ENCODE peak calls at places on chromosomes 6 and 20, in seven cellular contexts. Y is Panc1, U is suprapubic skin, B is pancreas, S is fibroblast of lung, E is left ventricle myocardium inferior, O is HCT116. Q is an unnamed sample.

GRCh38 chr6:45714795-45715507 is 300.7 kb downstream of the CLIC5 start:
- DNase-seq in O (peak; percentile 73), S (peak; percentile 92), B (peak; percentile 31), Y (peak; percentile 82), U (no peak), E (no peak), Q (no peak)

GRCh38 chr6:52724406-52725121 is 38.7 kb downstream of the GSTA2 start:
- DNase-seq in Y (peak; percentile 25), E (peak; percentile 72), S (peak; percentile 75), U (peak; percentile 83), O (peak; percentile 63), B (peak; percentile 85), Q (no peak)

GRCh38 chr6:73802366-73802765 is 106.4 kb downstream of the CD109 start:
- DNase-seq in O (no peak), Y (no peak), E (no peak), S (no peak), U (no peak), B (no peak), Q (no peak)

GRCh38 chr6:155561262-155561970 is 105.8 kb upstream of the NOX3 start:
- DNase-seq in O (no peak), S (peak; percentile 59), U (no peak), E (no peak), B (no peak), Y (no peak), Q (no peak)

GRCh38 chr6:52620906-52621190 is 44.0 kb upstream of the TRAM2 start:
- DNase-seq in B (no peak), U (no peak), S (no peak), O (no peak), E (no peak), Y (no peak), Q (no peak)

GRCh38 chr6:111087106-111087835 is at the start of gene SLC16A10:
- DNase-seq in U (no peak), Y (no peak), B (peak; percentile 91), S (no peak), O (peak; percentile 39), E (peak; percentile 79), Q (no peak)

GRCh38 chr6:160967833-160968232 is 23.7 kb upstream of the MAP3K4 start:
- DNase-seq in U (no peak), O (no peak), S (no peak), E (no peak), Y (no peak), B (no peak), Q (no peak)

GRCh38 chr6:61868507-61869080 is 417.4 kb downstream of the KHDRBS2 start:
- DNase-seq in Y (no peak), S (no peak), U (no peak), O (no peak), B (no peak), E (no peak), Q (no peak)

GRCh38 chr6:153167026-153167891 is 36.2 kb upstream of the RGS17 start:
- DNase-seq in O (peak; percentile 82), S (peak; percentile 93), E (no peak), U (no peak), Y (peak; percentile 81), B (no peak), Q (peak; percentile 36)

GRCh38 chr6:32785781-32786533 is 22.6 kb upstream of the HLA-DQB2 start:
- DNase-seq in U (no peak), O (peak; percentile 64), B (no peak), Y (peak; percentile 24), E (no peak), S (peak; percentile 72), Q (no peak)

GRCh38 chr20:47274449-47275108 is 81.9 kb downstream of the ZMYND8 start:
- DNase-seq in Y (peak; percentile 73), O (peak; percentile 67), U (no peak), E (no peak), S (peak; percentile 98), B (no peak), Q (peak; percentile 36)

GRCh38 chr6:150767585-150768164 is 97.8 kb upstream of the MTHFD1L start:
- DNase-seq in Y (no peak), B (no peak), E (no peak), O (no peak), U (no peak), S (no peak), Q (no peak)

GRCh38 chr20:49590163-49591017 is 22.5 kb upstream of the PTGIS start:
- DNase-seq in E (no peak), B (no peak), O (no peak), Y (no peak), U (no peak), S (no peak), Q (no peak)

GRCh38 chr20:24081077-24081476 is 92.5 kb upstream of the GGTLC1 start:
- DNase-seq in B (no peak), O (no peak), U (no peak), E (no peak), S (no peak), Y (no peak), Q (no peak)

GRCh38 chr6:166346449-166346848 is 4.1 kb upstream of the SFT2D1 start:
- DNase-seq in O (no peak), E (no peak), U (no peak), Y (no peak), S (no peak), B (no peak), Q (no peak)

GRCh38 chr6:1312193-1312443 is 220 bp downstream of the FOXQ1 start:
- DNase-seq in Y (no peak), S (no peak), B (no peak), E (no peak), U (no peak), O (no peak), Q (no peak)

GRCh38 chr6:2733324-2733723 is 17.4 kb downstream of the MYLK4 start:
- DNase-seq in Y (no peak), B (no peak), E (peak; percentile 55), S (no peak), U (no peak), O (no peak), Q (no peak)

GRCh38 chr20:35006531-35006971 is 50.9 kb downstream of the MYH7B start:
- DNase-seq in E (no peak), O (no peak), Y (no peak), B (no peak), U (peak; percentile 58), S (no peak), Q (no peak)

GRCh38 chr6:158161566-158162254 is 6.4 kb downstream of the SERAC1 start:
- DNase-seq in S (no peak), E (no peak), U (no peak), Y (no peak), B (no peak), O (no peak), Q (no peak)

DNA sequence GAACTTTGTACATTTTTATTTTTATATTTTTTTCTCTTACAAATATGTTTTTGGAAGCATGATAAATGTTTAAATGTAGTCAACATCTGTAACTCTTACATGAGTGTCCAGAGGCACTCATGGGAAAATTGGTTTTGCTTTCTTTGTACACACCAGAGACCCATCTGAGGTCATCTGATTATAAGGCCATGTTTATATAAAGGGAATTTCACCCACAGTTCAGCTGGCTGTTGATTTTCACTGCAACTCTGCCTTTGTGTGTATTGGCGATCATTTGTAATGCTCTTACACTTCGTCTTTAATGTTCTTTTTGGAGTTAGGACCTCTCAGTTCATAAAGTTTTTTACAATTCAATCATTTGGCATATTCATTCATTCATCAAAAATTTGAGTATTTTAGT is 28.1 kb downstream of the RIOK1 start:
- DNase-seq in B (no peak), Y (no peak), O (no peak), U (no peak), E (no peak), S (peak; percentile 28), Q (no peak)
- H3K36me3 ChIP-seq in B (peaks cover 8% of the 10 kb centered on the region), Y (peaks cover 30% of the 10 kb centered on the region), O (peaks cover 25% of the 10 kb centered on the region), U (peaks cover 51% of the 10 kb centered on the region), E (peaks cover 63% of the 10 kb centered on the region), S (no peaks in the 10 kb centered on the region), Q (peaks cover 14% of the 10 kb centered on the region)

GRCh38 chr20:63204362-63204761 is 11.6 kb downstream of the YTHDF1 start:
- DNase-seq in S (no peak), E (no peak), U (no peak), Y (no peak), B (no peak), O (no peak), Q (no peak)

GRCh38 chr20:63208346-63208924 is 7.5 kb downstream of the YTHDF1 start:
- DNase-seq in S (no peak), B (no peak), E (no peak), O (no peak), U (no peak), Y (no peak), Q (no peak)

GRCh38 chr20:63206878-63207277 is 9.1 kb downstream of the YTHDF1 start:
- DNase-seq in S (no peak), B (no peak), E (no peak), U (no peak), Y (no peak), O (no peak), Q (no peak)

GRCh38 chr20:63202811-63203526 is 13.0 kb downstream of the YTHDF1 start:
- DNase-seq in Y (no peak), U (no peak), S (no peak), E (no peak), O (no peak), B (no peak), Q (no peak)

DNA sequence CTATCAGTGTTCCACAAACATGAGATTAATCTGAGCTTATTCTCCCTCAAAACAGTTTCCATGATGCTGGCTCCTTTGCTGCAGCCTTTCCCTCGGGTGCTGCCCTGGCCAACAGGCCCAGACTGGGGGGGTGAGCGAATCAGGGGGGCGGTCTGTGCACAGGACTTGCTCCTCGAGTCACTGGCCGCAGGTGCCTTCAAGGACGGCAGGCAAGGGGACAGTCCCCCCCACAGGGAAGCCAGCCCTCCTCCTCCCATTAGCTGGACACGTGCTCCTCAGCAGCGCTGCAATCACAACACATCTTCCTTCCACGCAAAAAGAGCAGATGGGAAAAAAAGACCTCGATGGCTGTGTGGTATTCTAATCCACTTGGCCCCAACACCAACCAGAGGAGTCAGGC is 10.0 kb downstream of the YTHDF1 start:
- DNase-seq in S (no peak), Y (no peak), U (no peak), O (no peak), E (no peak), B (no peak), Q (no peak)
- H3K36me3 ChIP-seq in S (peaks cover 27% of the 10 kb centered on the region), Y (peaks cover 17% of the 10 kb centered on the region), U (peaks cover 82% of the 10 kb centered on the region), O (peaks cover 59% of the 10 kb centered on the region), E (peaks cover 88% of the 10 kb centered on the region), B (peaks cover 31% of the 10 kb centered on the region), Q (peaks cover 46% of the 10 kb centered on the region)

GRCh38 chr20:61989741-61990140 is 75.9 kb downstream of the TAF4 start:
- DNase-seq in Y (no peak), O (no peak), S (no peak), B (no peak), U (no peak), E (no peak), Q (no peak)
- H3K36me3 ChIP-seq in Y (no peaks in the 10 kb centered on the region), O (peaks cover 29% of the 10 kb centered on the region), S (peaks cover 10% of the 10 kb centered on the region), B (peaks cover 6% of the 10 kb centered on the region), U (peaks cover 75% of the 10 kb centered on the region), E (peaks cover 81% of the 10 kb centered on the region), Q (peaks cover 2% of the 10 kb centered on the region)

GRCh38 chr20:62123450-62124118 is 1.3 kb downstream of the LSM14B start:
- DNase-seq in E (no peak), Y (no peak), O (no peak), U (no peak), B (no peak), S (peak; percentile 33), Q (no peak)

GRCh38 chr20:62127799-62128198 is 5.5 kb downstream of the LSM14B start:
- DNase-seq in U (no peak), S (no peak), B (no peak), O (no peak), Y (no peak), E (no peak), Q (no peak)

GRCh38 chr20:62128499-62128898 is 6.2 kb downstream of the LSM14B start:
- DNase-seq in O (no peak), U (no peak), S (no peak), Y (no peak), E (no peak), B (no peak), Q (no peak)

GRCh38 chr20:62122659-62123449 is 579 bp downstream of the LSM14B start:
- DNase-seq in U (no peak), S (peak; percentile 28), O (no peak), B (peak; percentile 55), E (no peak), Y (no peak), Q (no peak)

GRCh38 chr20:62126141-62126540 is 3.9 kb downstream of the LSM14B start:
- DNase-seq in B (no peak), Y (no peak), U (no peak), O (no peak), S (no peak), E (no peak), Q (no peak)
- H3K36me3 ChIP-seq in B (peaks cover 13% of the 10 kb centered on the region), Y (peaks cover 27% of the 10 kb centered on the region), U (peaks cover 64% of the 10 kb centered on the region), O (peaks cover 43% of the 10 kb centered on the region), S (peaks cover 25% of the 10 kb centered on the region), E (peaks cover 67% of the 10 kb centered on the region), Q (peaks cover 35% of the 10 kb centered on the region)

Q was measured in keratinocyte.